ENCODE peak calls at places on chromosomes 5 and 9, in seven cellular contexts. One of them, this sample, is unnamed.

GRCh38 chr5:175243441-175243840 is 200.5 kb downstream of the DRD1 start:
- DNase-seq in HepG2: no peak
- DNase-seq in H1: peak
- DNase-seq in K562: no peak
- DNase-seq in HCT116: no peak
- DNase-seq in GM12878: no peak
- DNase-seq in SK-N-SH: no peak
- DNase-seq in this sample: no peak

GRCh38 chr5:170105643-170106611 is at the start of gene FOXI1:
- DNase-seq in GM12878: no peak
- DNase-seq in SK-N-SH: peak
- DNase-seq in K562: no peak
- DNase-seq in HepG2: no peak
- DNase-seq in H1: peak
- DNase-seq in HCT116: no peak
- DNase-seq in this sample: no peak

GRCh38 chr5:148011407-148012124 is 52.2 kb upstream of the SPINK5 start:
- DNase-seq in HepG2: no peak
- DNase-seq in K562: no peak
- DNase-seq in SK-N-SH: no peak
- DNase-seq in H1: no peak
- DNase-seq in HCT116: peak
- DNase-seq in GM12878: no peak
- DNase-seq in this sample: peak

GRCh38 chr5:10653751-10654400 is 90.0 kb downstream of the ANKRD33B start:
- DNase-seq in HCT116: no peak
- DNase-seq in GM12878: no peak
- DNase-seq in H1: no peak
- DNase-seq in K562: no peak
- DNase-seq in SK-N-SH: no peak
- DNase-seq in HepG2: no peak
- DNase-seq in this sample: no peak

GRCh38 chr5:132622608-132623007 is 35.4 kb upstream of the IL13 start:
- DNase-seq in GM12878: no peak
- DNase-seq in HepG2: no peak
- DNase-seq in K562: no peak
- DNase-seq in SK-N-SH: no peak
- DNase-seq in H1: no peak
- DNase-seq in HCT116: no peak
- DNase-seq in this sample: no peak

GRCh38 chr5:177501874-177502678 is 4.7 kb upstream of the PDLIM7 start:
- DNase-seq in H1: no peak
- DNase-seq in SK-N-SH: no peak
- DNase-seq in HepG2: no peak
- DNase-seq in K562: no peak
- DNase-seq in GM12878: peak
- DNase-seq in HCT116: no peak
- DNase-seq in this sample: no peak

GRCh38 chr5:4977421-4977820 is 162.7 kb upstream of the ADAMTS16 start:
- DNase-seq in H1: no peak
- DNase-seq in HepG2: no peak
- DNase-seq in GM12878: no peak
- DNase-seq in SK-N-SH: no peak
- DNase-seq in K562: no peak
- DNase-seq in HCT116: no peak
- DNase-seq in this sample: no peak

GRCh38 chr5:133581348-133581747 is 31.0 kb downstream of the FSTL4 start:
- DNase-seq in HCT116: no peak
- DNase-seq in K562: no peak
- DNase-seq in HepG2: no peak
- DNase-seq in SK-N-SH: no peak
- DNase-seq in GM12878: no peak
- DNase-seq in H1: no peak
- DNase-seq in this sample: no peak

GRCh38 chr5:74422671-74423070 is 217.9 kb downstream of the ENC1 start:
- DNase-seq in SK-N-SH: no peak
- DNase-seq in K562: no peak
- DNase-seq in HepG2: no peak
- DNase-seq in HCT116: no peak
- DNase-seq in GM12878: no peak
- DNase-seq in H1: no peak
- DNase-seq in this sample: no peak

GRCh38 chr5:67038817-67039603 is 157.6 kb downstream of the CD180 start:
- DNase-seq in HCT116: no peak
- DNase-seq in GM12878: no peak
- DNase-seq in HepG2: peak
- DNase-seq in SK-N-SH: no peak
- DNase-seq in H1: no peak
- DNase-seq in K562: no peak
- DNase-seq in this sample: no peak

GRCh38 chr5:111367081-111367480 is 142.9 kb downstream of the CAMK4 start:
- DNase-seq in HepG2: no peak
- DNase-seq in H1: no peak
- DNase-seq in K562: no peak
- DNase-seq in HCT116: peak
- DNase-seq in GM12878: no peak
- DNase-seq in SK-N-SH: no peak
- DNase-seq in this sample: no peak

GRCh38 chr5:164057121-164057520 is 551.7 kb downstream of the MAT2B start:
- DNase-seq in GM12878: no peak
- DNase-seq in HepG2: no peak
- DNase-seq in K562: no peak
- DNase-seq in H1: no peak
- DNase-seq in SK-N-SH: no peak
- DNase-seq in HCT116: no peak
- DNase-seq in this sample: no peak

GRCh38 chr9:79645110-79645509 is 73.3 kb downstream of the TLE4 start:
- DNase-seq in H1: no peak
- DNase-seq in HepG2: no peak
- DNase-seq in GM12878: no peak
- DNase-seq in HCT116: no peak
- DNase-seq in K562: no peak
- DNase-seq in SK-N-SH: no peak
- DNase-seq in this sample: no peak

GRCh38 chr9:3887798-3888495 is 362.1 kb upstream of the RFX3 start:
- DNase-seq in HCT116: no peak
- DNase-seq in SK-N-SH: no peak
- DNase-seq in H1: no peak
- DNase-seq in GM12878: no peak
- DNase-seq in HepG2: no peak
- DNase-seq in K562: no peak
- DNase-seq in this sample: no peak

GRCh38 chr9:133258061-133259015 is 16.7 kb downstream of the ABO start:
- DNase-seq in K562: no peak
- DNase-seq in GM12878: no peak
- DNase-seq in HCT116: no peak
- DNase-seq in HepG2: peak
- DNase-seq in SK-N-SH: no peak
- DNase-seq in H1: no peak
- DNase-seq in this sample: no peak

GRCh38 chr5:82863260-82863659 is 213.9 kb downstream of the TMEM167A start:
- DNase-seq in H1: no peak
- DNase-seq in HCT116: no peak
- DNase-seq in HepG2: no peak
- DNase-seq in SK-N-SH: no peak
- DNase-seq in GM12878: no peak
- DNase-seq in K562: no peak
- DNase-seq in this sample: no peak

GRCh38 chr5:104179057-104179456 is 616.5 kb upstream of the NUDT12 start:
- DNase-seq in H1: peak
- DNase-seq in HCT116: peak
- DNase-seq in SK-N-SH: peak
- DNase-seq in GM12878: peak
- DNase-seq in HepG2: peak
- DNase-seq in K562: peak
- DNase-seq in this sample: peak

GRCh38 chr9:118058227-118058626 is 354.0 kb downstream of the TLR4 start:
- DNase-seq in H1: no peak
- DNase-seq in HCT116: no peak
- DNase-seq in HepG2: no peak
- DNase-seq in K562: no peak
- DNase-seq in SK-N-SH: no peak
- DNase-seq in GM12878: no peak
- DNase-seq in this sample: peak

DNA sequence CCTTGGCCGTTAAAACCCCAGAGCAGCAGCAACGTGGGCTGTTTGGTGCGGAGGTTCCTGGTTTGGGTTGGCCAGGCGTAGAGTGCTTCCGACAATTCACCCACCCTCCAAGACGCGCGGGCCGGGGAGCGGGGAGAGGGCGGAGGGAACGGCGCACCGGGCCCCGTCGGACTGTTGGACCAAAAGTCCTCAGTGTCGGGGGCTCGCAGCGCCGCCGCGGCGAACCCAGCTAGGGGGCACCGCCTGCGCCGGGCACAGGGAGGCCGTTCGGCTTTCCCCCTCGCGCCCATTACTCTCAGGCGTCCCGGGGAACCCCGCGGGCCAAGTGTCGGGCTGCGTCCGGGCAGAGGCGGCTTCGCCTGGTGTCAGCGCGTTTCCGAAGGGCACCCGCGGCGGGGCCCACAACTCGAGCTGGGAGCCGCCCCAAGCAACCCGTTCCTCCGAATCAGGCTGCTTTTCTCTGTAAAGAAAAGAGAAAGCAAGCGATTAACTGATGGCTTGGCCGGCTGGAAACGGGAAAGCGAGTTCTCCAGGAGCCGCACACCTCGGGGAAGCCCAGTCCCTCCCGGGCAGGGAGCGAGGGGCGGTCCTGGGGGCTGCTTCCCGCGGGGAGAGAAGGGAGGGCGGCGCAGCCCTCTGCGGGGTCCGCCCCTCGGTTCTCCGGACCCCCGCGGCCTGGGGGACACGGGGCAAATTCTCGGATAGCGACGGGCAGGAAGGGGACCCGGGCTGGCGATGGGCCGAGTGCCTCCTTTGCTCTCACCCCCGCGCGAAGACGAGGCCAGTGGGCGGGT is 145.5 kb downstream of the ERCC6L2 start:
- DNase-seq in GM12878: no peak
- DNase-seq in H1: peak
- DNase-seq in SK-N-SH: peak
- DNase-seq in K562: no peak
- DNase-seq in HCT116: no peak
- DNase-seq in HepG2: no peak
- DNase-seq in this sample: no peak
- TF ChIP-seq JUND in GM12878: no peak
- TF ChIP-seq JUND in H1: no peak
- TF ChIP-seq JUND in SK-N-SH: no peak
- TF ChIP-seq JUND in K562: no peak
- TF ChIP-seq JUND in HCT116: no peak
- TF ChIP-seq JUND in HepG2: no peak
- TF ChIP-seq JUND in this sample: no peak

GRCh38 chr5:68845121-68845520 is 248.7 kb upstream of the SLC30A5 start:
- DNase-seq in K562: no peak
- DNase-seq in H1: no peak
- DNase-seq in SK-N-SH: no peak
- DNase-seq in GM12878: no peak
- DNase-seq in HepG2: no peak
- DNase-seq in HCT116: no peak
- DNase-seq in this sample: no peak

GRCh38 chr5:68849103-68849502 is 244.7 kb upstream of the SLC30A5 start:
- DNase-seq in HepG2: no peak
- DNase-seq in GM12878: no peak
- DNase-seq in SK-N-SH: no peak
- DNase-seq in K562: no peak
- DNase-seq in HCT116: no peak
- DNase-seq in H1: no peak
- DNase-seq in this sample: no peak

GRCh38 chr5:68846828-68847227 is 247.0 kb upstream of the SLC30A5 start:
- DNase-seq in SK-N-SH: no peak
- DNase-seq in K562: no peak
- DNase-seq in GM12878: no peak
- DNase-seq in H1: no peak
- DNase-seq in HCT116: no peak
- DNase-seq in HepG2: no peak
- DNase-seq in this sample: no peak

GRCh38 chr5:68849906-68850305 is 243.9 kb upstream of the SLC30A5 start:
- DNase-seq in HepG2: no peak
- DNase-seq in SK-N-SH: no peak
- DNase-seq in K562: no peak
- DNase-seq in HCT116: no peak
- DNase-seq in H1: no peak
- DNase-seq in GM12878: no peak
- DNase-seq in this sample: no peak

GRCh38 chr5:68848086-68848485 is 245.7 kb upstream of the SLC30A5 start:
- DNase-seq in K562: no peak
- DNase-seq in H1: no peak
- DNase-seq in HCT116: no peak
- DNase-seq in SK-N-SH: no peak
- DNase-seq in GM12878: no peak
- DNase-seq in HepG2: no peak
- DNase-seq in this sample: no peak
- TF ChIP-seq JUND in K562: no peak
- TF ChIP-seq JUND in H1: no peak
- TF ChIP-seq JUND in HCT116: no peak
- TF ChIP-seq JUND in SK-N-SH: no peak
- TF ChIP-seq JUND in GM12878: no peak
- TF ChIP-seq JUND in HepG2: no peak
- TF ChIP-seq JUND in this sample: no peak

DNA sequence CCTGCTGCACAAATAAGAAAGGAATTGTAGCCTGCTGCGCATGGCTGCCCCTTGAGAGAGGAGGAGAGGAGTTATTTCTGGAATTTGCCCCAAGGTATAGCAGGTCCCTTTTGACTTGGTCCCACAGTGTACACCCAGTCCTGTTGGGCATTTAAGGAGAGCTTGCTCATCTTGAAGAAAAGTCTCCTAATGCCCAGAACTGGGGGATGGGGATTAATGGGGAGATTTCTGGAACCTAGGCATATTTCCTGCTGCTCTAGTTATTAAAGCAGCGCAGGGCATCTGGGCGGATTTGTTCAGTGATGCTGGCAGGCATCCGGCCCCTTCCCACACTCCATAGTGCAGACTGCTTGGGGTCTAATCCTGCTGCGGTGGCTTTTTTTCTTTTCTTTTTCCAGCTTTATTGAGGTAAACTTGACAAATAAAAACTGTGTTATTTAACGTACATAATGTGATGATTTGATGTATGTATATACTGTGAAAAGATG is 30.6 kb downstream of the PPARGC1B start:
- DNase-seq in GM12878: no peak
- DNase-seq in HepG2: no peak
- DNase-seq in H1: no peak
- DNase-seq in SK-N-SH: no peak
- DNase-seq in HCT116: no peak
- DNase-seq in K562: no peak
- DNase-seq in this sample: peak
- TF ChIP-seq JUND in GM12878: no peak
- TF ChIP-seq JUND in HepG2: no peak
- TF ChIP-seq JUND in H1: no peak
- TF ChIP-seq JUND in SK-N-SH: no peak
- TF ChIP-seq JUND in HCT116: no peak
- TF ChIP-seq JUND in K562: no peak
- TF ChIP-seq JUND in this sample: no peak

DNA sequence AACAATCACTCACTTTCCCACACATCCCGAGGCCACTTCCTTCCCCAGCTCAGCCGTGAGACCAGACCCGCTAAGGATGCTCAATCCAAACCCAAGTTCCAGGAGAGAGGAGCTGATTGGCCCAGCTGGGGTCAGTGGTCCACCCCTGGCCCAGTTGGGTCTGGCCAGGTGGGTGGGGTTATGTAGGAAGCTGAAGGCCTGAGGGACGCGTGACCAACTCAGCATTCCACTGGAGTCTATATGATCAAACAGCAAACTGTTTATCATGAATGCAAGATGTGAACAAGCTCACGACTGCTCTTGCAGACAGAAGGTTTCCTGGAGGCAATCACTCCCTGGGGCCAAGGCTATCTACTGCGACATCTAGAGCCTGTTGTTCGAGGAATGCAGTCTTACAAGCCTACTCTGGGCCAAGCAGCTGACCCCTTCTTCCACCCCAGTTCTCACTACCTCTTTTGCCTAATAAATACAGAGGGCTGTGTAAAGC is 4.9 kb upstream of the RAPGEF1 start:
- DNase-seq in HCT116: no peak
- DNase-seq in H1: no peak
- DNase-seq in K562: no peak
- DNase-seq in SK-N-SH: no peak
- DNase-seq in GM12878: no peak
- DNase-seq in HepG2: no peak
- DNase-seq in this sample: peak
- TF ChIP-seq JUND in HCT116: no peak
- TF ChIP-seq JUND in H1: no peak
- TF ChIP-seq JUND in K562: no peak
- TF ChIP-seq JUND in SK-N-SH: no peak
- TF ChIP-seq JUND in GM12878: no peak
- TF ChIP-seq JUND in HepG2: no peak
- TF ChIP-seq JUND in this sample: no peak